ENCODE peak calls at places on chromosome 1, in six cellular contexts. P is right lobe of liver, N is uterus, C is IMR-90, X is thoracic aorta, O is heart left ventricle. T is an unnamed sample.

GRCh38 chr1:6579374-6580118 is at the start of gene ZBTB48:
- DNase-seq in P (peak; percentile 100), N (peak; percentile 99), O (peak; percentile 100), C (peak; percentile 95), X (peak; percentile 97), T (peak; percentile 87)

GRCh38 chr1:178262101-178262500 is 168.2 kb downstream of the RASAL2 start:
- DNase-seq in O (no peak), N (no peak), X (no peak), C (peak; percentile 92), P (no peak), T (no peak)

GRCh38 chr1:6083801-6084467 is 38.2 kb downstream of the KCNAB2 start:
- DNase-seq in P (no peak), X (no peak), N (no peak), O (no peak), C (peak; percentile 20), T (no peak)

GRCh38 chr1:4047666-4048065 is 147.6 kb upstream of the C1orf174 start:
- DNase-seq in C (no peak), N (no peak), O (no peak), P (no peak), X (no peak), T (no peak)

GRCh38 chr1:174818014-174818616 is 181.6 kb upstream of the CACYBP start:
- DNase-seq in N (no peak), O (no peak), P (no peak), C (no peak), X (no peak), T (no peak)

GRCh38 chr1:21105807-21106206 is 70.9 kb downstream of the EIF4G3 start:
- DNase-seq in O (no peak), X (no peak), C (no peak), N (no peak), P (no peak), T (no peak)

GRCh38 chr1:99266731-99267130 is 2.4 kb downstream of the PLPPR4 start:
- DNase-seq in O (no peak), X (no peak), N (no peak), P (no peak), C (peak; percentile 96), T (no peak)

GRCh38 chr1:212926364-212926757 is 24.0 kb upstream of the VASH2 start:
- DNase-seq in N (no peak), O (no peak), C (no peak), P (no peak), X (no peak), T (no peak)

GRCh38 chr1:150534002-150534401 is 15.2 kb upstream of the ADAMTSL4 start:
- DNase-seq in N (no peak), X (no peak), P (peak; percentile 42), O (no peak), C (no peak), T (no peak)
- H3K27ac ChIP-seq in N (no peak overlapping the region), X (peak overlapping the region; percentile 37), P (no peak overlapping the region), O (peak overlapping the region; percentile 68), C (no peak overlapping the region), T (peak overlapping the region; percentile 80)

GRCh38 chr1:157971723-157972122 is 21.7 kb upstream of the KIRREL1 start:
- DNase-seq in N (no peak), P (no peak), C (no peak), X (no peak), O (no peak), T (no peak)

GRCh38 chr1:157967205-157967604 is 26.2 kb upstream of the KIRREL1 start:
- DNase-seq in P (no peak), O (no peak), C (no peak), N (no peak), X (no peak), T (no peak)

GRCh38 chr1:157968503-157968902 is 24.9 kb upstream of the KIRREL1 start:
- DNase-seq in X (no peak), O (no peak), P (no peak), C (peak; percentile 85), N (peak; percentile 34), T (no peak)

GRCh38 chr1:157968951-157969350 is 24.5 kb upstream of the KIRREL1 start:
- DNase-seq in C (peak; percentile 95), X (no peak), N (peak; percentile 35), O (no peak), P (no peak), T (no peak)

GRCh38 chr1:157969693-157970485 is 23.6 kb upstream of the KIRREL1 start:
- DNase-seq in C (peak; percentile 88), X (peak; percentile 38), O (peak; percentile 36), N (peak; percentile 58), P (no peak), T (no peak)
- TF ChIP-seq CTCF in C (peak; percentile 93), X (peak; percentile 70), O (peak; percentile 82), N (peak; percentile 61), P (peak; percentile 61), T (peak; percentile 76)

DNA sequence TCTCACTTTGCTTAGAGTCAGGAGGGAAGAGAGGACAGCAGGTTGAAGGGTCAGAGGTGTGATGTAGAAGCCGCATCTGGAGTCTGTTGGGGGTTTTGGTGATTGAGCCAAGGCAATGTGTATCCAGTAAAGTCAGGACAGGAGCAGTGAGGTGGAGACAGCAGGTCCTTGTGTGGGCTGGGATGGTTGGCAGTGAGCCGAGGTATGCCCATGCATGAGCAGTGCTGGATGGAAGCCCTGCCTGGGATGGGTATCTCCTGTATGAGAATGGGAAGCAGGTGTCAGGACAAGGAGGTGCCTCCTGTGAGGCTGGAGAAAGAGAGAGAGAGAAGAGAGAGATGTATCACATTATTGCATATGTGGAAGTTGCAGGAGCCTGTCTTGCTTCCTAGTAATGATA is 90.0 kb downstream of the OBSCN start:
- DNase-seq in O (peak; percentile 32), X (no peak), C (no peak), N (no peak), P (no peak), T (no peak)
- H3K9me3 ChIP-seq in O (no peaks in the 10 kb centered on the region), X (peaks cover 12% of the 10 kb centered on the region), C (peaks cover 10% of the 10 kb centered on the region), N (no peaks in the 10 kb centered on the region), P (no peaks in the 10 kb centered on the region), T (peaks cover 22% of the 10 kb centered on the region)

GRCh38 chr1:51420867-51421627 is 90.7 kb upstream of the TTC39A start:
- DNase-seq in P (no peak), O (no peak), X (no peak), C (no peak), N (no peak), T (no peak)

GRCh38 chr1:51423098-51423821 is 92.9 kb upstream of the TTC39A start:
- DNase-seq in X (no peak), C (peak; percentile 58), O (peak; percentile 49), N (no peak), P (no peak), T (no peak)

GRCh38 chr1:51425273-51425672 is 93.8 kb downstream of the EPS15 start:
- DNase-seq in O (no peak), P (no peak), C (no peak), N (no peak), X (no peak), T (no peak)

GRCh38 chr1:51421961-51422360 is 91.6 kb upstream of the TTC39A start:
- DNase-seq in C (peak; percentile 82), N (no peak), O (no peak), P (no peak), X (no peak), T (no peak)

DNA sequence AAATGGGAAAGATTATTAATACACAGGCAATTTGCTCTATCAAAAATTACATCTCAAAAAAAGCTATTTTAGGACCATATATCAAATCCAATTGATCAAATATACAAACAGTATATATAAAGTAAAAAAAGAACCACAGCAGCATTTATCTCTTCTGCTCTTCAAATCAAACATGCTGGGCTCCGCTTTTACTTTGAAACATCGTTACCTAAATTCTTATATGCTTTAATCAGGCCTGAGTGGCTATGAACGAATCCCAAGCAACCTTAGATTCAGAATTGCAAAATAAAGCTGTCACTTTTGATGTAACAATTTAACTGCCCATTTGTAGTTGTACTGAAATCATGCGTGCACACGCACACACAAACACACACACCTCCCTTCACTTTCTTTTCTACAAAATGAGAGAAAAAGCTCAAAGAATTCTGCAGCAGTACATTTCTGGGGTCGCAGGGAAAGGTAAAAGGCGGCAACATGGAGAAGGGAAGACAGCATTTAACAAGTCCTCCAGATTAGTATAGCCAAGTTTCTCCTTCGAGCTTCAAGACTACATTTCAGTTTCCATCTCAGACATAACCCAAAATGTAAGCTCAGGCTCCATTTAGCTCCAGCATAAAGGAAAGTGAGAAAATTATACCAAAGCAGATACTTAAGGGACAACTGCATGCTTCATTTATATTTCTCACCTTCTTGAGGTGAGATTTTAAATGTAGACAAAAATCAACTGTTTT is 92.2 kb upstream of the TTC39A start:
- DNase-seq in P (no peak), X (no peak), O (no peak), N (no peak), C (no peak), T (no peak)
- H3K27ac ChIP-seq in P (no peak overlapping the region), X (no peak overlapping the region), O (peak overlapping the region; percentile 34), N (peak overlapping the region; percentile 73), C (peak overlapping the region; percentile 50), T (no peak overlapping the region)